ENCODE peak calls at places on chromosomes 11 and 22, in four cellular contexts. E is right lobe of liver, H is Peyer's patch, Z is transverse colon. T is an unnamed sample.

GRCh38 chr11:64713031-64713780 is 9.8 kb downstream of the NRXN2 start:
- DNase-seq in E (no peak), H (peak; percentile 62), Z (peak; percentile 26), T (no peak)

GRCh38 chr11:119685073-119685746 is 43.8 kb downstream of the NECTIN1 start:
- DNase-seq in E (no peak), H (no peak), Z (no peak), T (no peak)

GRCh38 chr22:22343603-22344276 is 99.2 kb downstream of the VPREB1 start:
- DNase-seq in E (no peak), H (no peak), Z (peak; percentile 14), T (no peak)

GRCh38 chr11:68950268-68950667 is 30.5 kb downstream of the MRGPRD start:
- DNase-seq in E (no peak), H (no peak), Z (no peak), T (no peak)

GRCh38 chr11:68714047-68714856 is 29.9 kb downstream of the GAL start:
- DNase-seq in E (no peak), H (no peak), Z (no peak), T (no peak)

GRCh38 chr11:118657238-118657637 is 22.2 kb downstream of the TREH start:
- DNase-seq in E (no peak), H (no peak), Z (no peak), T (no peak)

GRCh38 chr22:19400881-19401280 is 30.7 kb downstream of the HIRA start:
- DNase-seq in E (no peak), H (no peak), Z (no peak), T (no peak)

GRCh38 chr11:64855596-64856304 is 11.3 kb upstream of the CDC42BPG start:
- DNase-seq in E (no peak), H (no peak), Z (no peak), T (no peak)

GRCh38 chr11:130178992-130179391 is 19.4 kb downstream of the ST14 start:
- DNase-seq in E (no peak), H (no peak), Z (no peak), T (no peak)
- H3K27ac ChIP-seq in E (no peak overlapping the region), H (peak overlapping the region; percentile 97), Z (peak overlapping the region; percentile 88), T (no peak overlapping the region)

GRCh38 chr11:10352911-10353550 is 48.2 kb downstream of the ADM start:
- DNase-seq in E (no peak), H (no peak), Z (no peak), T (no peak)
- H3K4me3 ChIP-seq in E (no peak overlapping the region), H (no peak overlapping the region), Z (no peak overlapping the region), T (no peak overlapping the region)

GRCh38 chr11:27701262-27702105 is 1.2 kb upstream of the BDNF start:
- DNase-seq in E (no peak), H (no peak), Z (peak; percentile 23), T (peak; percentile 50)
- TF ChIP-seq CTCF in E (peak; percentile 19), H (no peak), Z (peak; percentile 16), T (no peak)

GRCh38 chr11:9665749-9666148 is 1.9 kb downstream of the SWAP70 start:
- DNase-seq in E (no peak), H (no peak), Z (no peak), T (no peak)
- H3K27ac ChIP-seq in E (no peak overlapping the region), H (no peak overlapping the region), Z (no peak overlapping the region), T (no peak overlapping the region)

DNA sequence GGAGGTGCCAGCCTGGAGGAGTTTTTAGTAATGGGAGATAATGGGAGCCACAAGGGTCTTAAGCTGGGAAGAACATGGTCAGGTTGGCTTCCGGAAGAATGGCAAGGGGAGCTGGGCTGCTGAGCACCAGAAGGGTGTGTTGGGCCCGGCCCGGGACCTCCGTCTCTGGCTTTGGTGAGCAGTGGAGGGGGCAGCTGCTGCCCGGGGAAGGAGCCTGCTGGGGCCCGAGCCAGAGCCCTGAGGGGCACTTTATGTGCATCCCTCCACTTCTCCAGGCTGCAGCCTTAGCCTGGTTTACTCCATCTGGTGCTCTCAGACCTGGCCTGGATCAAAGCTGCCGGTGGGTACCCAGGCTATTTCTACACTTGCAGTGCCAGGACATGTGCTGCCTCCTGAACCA is 8.7 kb upstream of the NPAS4 start:
- DNase-seq in E (no peak), H (no peak), Z (no peak), T (no peak)
- H3K4me3 ChIP-seq in E (no peak overlapping the region), H (no peak overlapping the region), Z (no peak overlapping the region), T (peak overlapping the region; percentile 8)